ENCODE peak calls at places on chromosomes 2 and 18, in four cellular contexts. E is Calu3, V is AG09319, W is mesendoderm. Z is an unnamed sample.

GRCh38 chr2:203871371-203871983 is 3.9 kb downstream of the CTLA4 start:
- DNase-seq in E (no peak), W (no peak), V (no peak), Z (no peak)

GRCh38 chr2:273338-273737 is 8.6 kb downstream of the ACP1 start:
- DNase-seq in E (no peak), V (no peak), W (no peak), Z (no peak)

GRCh38 chr2:53575606-53576360 is 191.8 kb upstream of the CHAC2 start:
- DNase-seq in W (no peak), V (no peak), E (no peak), Z (no peak)

GRCh38 chr2:144946263-144946662 is 426.3 kb upstream of the ZEB2 start:
- DNase-seq in E (no peak), V (no peak), W (no peak), Z (no peak)

GRCh38 chr2:11577101-11577883 is 43.4 kb downstream of the GREB1 start:
- DNase-seq in W (no peak), V (no peak), E (no peak), Z (no peak)

GRCh38 chr18:62621546-62621945 is 93.8 kb upstream of the PHLPP1 start:
- DNase-seq in W (no peak), E (no peak), V (no peak), Z (peak)

GRCh38 chr2:28136557-28136956 is 246.0 kb downstream of the BABAM2 start:
- DNase-seq in E (no peak), W (no peak), V (no peak), Z (no peak)

GRCh38 chr2:177646241-177646640 is 253.7 kb downstream of the AGPS start:
- DNase-seq in V (no peak), E (no peak), W (no peak), Z (no peak)

GRCh38 chr2:3266727-3267548 is 110.7 kb downstream of the EIPR1 start:
- DNase-seq in W (no peak), V (no peak), E (no peak), Z (no peak)

GRCh38 chr2:111030271-111030891 is 90.3 kb upstream of the BCL2L11 start:
- DNase-seq in E (peak), W (no peak), V (no peak), Z (no peak)

GRCh38 chr18:45686892-45687611 is 36.9 kb upstream of the SLC14A1 start:
- DNase-seq in E (no peak), V (no peak), W (no peak), Z (no peak)